ENCODE peak calls at places on chromosomes 16 and 17, in four cellular contexts. One of them, this sample, is unnamed.
A peak's percentile ranks its signal among the peaks of the same experiment; 100 is the strongest.

GRCh38 chr17:81734405-81735055 is 22.4 kb downstream of the SLC25A10 start:
- DNase-seq in left ventricle myocardium inferior: no peak
- DNase-seq in bronchial epithelial cell: no peak
- DNase-seq in fibroblast of villous mesenchyme: no peak
- DNase-seq in this sample: peak; percentile 65

GRCh38 chr17:64240261-64240740 is 22.8 kb downstream of the TEX2 start:
- DNase-seq in fibroblast of villous mesenchyme: no peak
- DNase-seq in left ventricle myocardium inferior: no peak
- DNase-seq in bronchial epithelial cell: no peak
- DNase-seq in this sample: no peak

GRCh38 chr17:81511550-81511799 is 1.1 kb downstream of the ACTG1 start:
- DNase-seq in fibroblast of villous mesenchyme: no peak
- DNase-seq in bronchial epithelial cell: no peak
- DNase-seq in left ventricle myocardium inferior: no peak
- DNase-seq in this sample: no peak

GRCh38 chr17:69761767-69762321 is 313.2 kb upstream of the KCNJ16 start:
- DNase-seq in bronchial epithelial cell: peak; percentile 99
- DNase-seq in left ventricle myocardium inferior: no peak
- DNase-seq in fibroblast of villous mesenchyme: peak; percentile 93
- DNase-seq in this sample: no peak

GRCh38 chr16:8063151-8063550 is 527.2 kb downstream of the TMEM114 start:
- DNase-seq in left ventricle myocardium inferior: no peak
- DNase-seq in fibroblast of villous mesenchyme: no peak
- DNase-seq in bronchial epithelial cell: no peak
- DNase-seq in this sample: no peak

GRCh38 chr17:6555331-6556120 is 829 bp downstream of the PITPNM3 start:
- DNase-seq in bronchial epithelial cell: peak; percentile 73
- DNase-seq in fibroblast of villous mesenchyme: no peak
- DNase-seq in left ventricle myocardium inferior: no peak
- DNase-seq in this sample: no peak

GRCh38 chr17:66678827-66679226 is 156.1 kb upstream of the CACNG5 start:
- DNase-seq in left ventricle myocardium inferior: no peak
- DNase-seq in fibroblast of villous mesenchyme: no peak
- DNase-seq in bronchial epithelial cell: no peak
- DNase-seq in this sample: no peak

GRCh38 chr16:6897910-6898475 is 434.7 kb upstream of the RBFOX1 start:
- DNase-seq in fibroblast of villous mesenchyme: no peak
- DNase-seq in bronchial epithelial cell: no peak
- DNase-seq in left ventricle myocardium inferior: no peak
- DNase-seq in this sample: no peak

GRCh38 chr17:6677158-6677831 is 25.7 kb downstream of the C17orf100 start:
- DNase-seq in bronchial epithelial cell: no peak
- DNase-seq in fibroblast of villous mesenchyme: peak; percentile 39
- DNase-seq in left ventricle myocardium inferior: no peak
- DNase-seq in this sample: no peak

GRCh38 chr16:10995555-10995954 is 51.2 kb downstream of the CLEC16A start:
- DNase-seq in fibroblast of villous mesenchyme: no peak
- DNase-seq in bronchial epithelial cell: peak; percentile 69
- DNase-seq in left ventricle myocardium inferior: no peak
- DNase-seq in this sample: no peak

GRCh38 chr16:21277045-21277926 is 804 bp downstream of the CRYM start:
- DNase-seq in fibroblast of villous mesenchyme: no peak
- DNase-seq in bronchial epithelial cell: no peak
- DNase-seq in left ventricle myocardium inferior: peak; percentile 25
- DNase-seq in this sample: no peak

GRCh38 chr16:4200781-4201137 is 41.1 kb downstream of the SRL start:
- DNase-seq in left ventricle myocardium inferior: no peak
- DNase-seq in bronchial epithelial cell: peak; percentile 4
- DNase-seq in fibroblast of villous mesenchyme: peak; percentile 17
- DNase-seq in this sample: no peak

GRCh38 chr16:19094542-19095365 is 19.0 kb upstream of the ITPRIPL2 start:
- DNase-seq in left ventricle myocardium inferior: no peak
- DNase-seq in fibroblast of villous mesenchyme: peak; percentile 40
- DNase-seq in bronchial epithelial cell: peak; percentile 21
- DNase-seq in this sample: no peak

GRCh38 chr16:19165101-19165500 is 2.9 kb upstream of the SYT17 start:
- DNase-seq in fibroblast of villous mesenchyme: no peak
- DNase-seq in bronchial epithelial cell: no peak
- DNase-seq in left ventricle myocardium inferior: no peak
- DNase-seq in this sample: no peak

GRCh38 chr17:38559025-38559879 is 46.5 kb downstream of the SRCIN1 start:
- DNase-seq in fibroblast of villous mesenchyme: peak; percentile 67
- DNase-seq in left ventricle myocardium inferior: peak; percentile 76
- DNase-seq in bronchial epithelial cell: peak; percentile 89
- DNase-seq in this sample: peak; percentile 92

GRCh38 chr17:51203838-51204237 is 37.6 kb downstream of the NME2 start:
- DNase-seq in left ventricle myocardium inferior: no peak
- DNase-seq in fibroblast of villous mesenchyme: no peak
- DNase-seq in bronchial epithelial cell: no peak
- DNase-seq in this sample: no peak

GRCh38 chr16:19213885-19214284 is 45.8 kb downstream of the SYT17 start:
- DNase-seq in left ventricle myocardium inferior: no peak
- DNase-seq in fibroblast of villous mesenchyme: no peak
- DNase-seq in bronchial epithelial cell: no peak
- DNase-seq in this sample: no peak

GRCh38 chr17:83058478-83059167 is 20.8 kb upstream of the METRNL start:
- DNase-seq in left ventricle myocardium inferior: no peak
- DNase-seq in fibroblast of villous mesenchyme: no peak
- DNase-seq in bronchial epithelial cell: no peak
- DNase-seq in this sample: peak; percentile 46

GRCh38 chr17:13074026-13074425 is 56.2 kb upstream of the ELAC2 start:
- DNase-seq in fibroblast of villous mesenchyme: no peak
- DNase-seq in left ventricle myocardium inferior: no peak
- DNase-seq in bronchial epithelial cell: peak; percentile 31
- DNase-seq in this sample: no peak

GRCh38 chr17:43936434-43936833 is 5.8 kb downstream of the PPY start:
- DNase-seq in left ventricle myocardium inferior: no peak
- DNase-seq in bronchial epithelial cell: peak; percentile 67
- DNase-seq in fibroblast of villous mesenchyme: no peak
- DNase-seq in this sample: no peak

GRCh38 chr16:71387045-71387871 is 28.7 kb downstream of the CALB2 start:
- DNase-seq in fibroblast of villous mesenchyme: no peak
- DNase-seq in bronchial epithelial cell: no peak
- DNase-seq in left ventricle myocardium inferior: no peak
- DNase-seq in this sample: no peak

GRCh38 chr17:66123163-66123562 is 68.8 kb downstream of the CEP112 start:
- DNase-seq in fibroblast of villous mesenchyme: peak; percentile 14
- DNase-seq in bronchial epithelial cell: peak; percentile 20
- DNase-seq in left ventricle myocardium inferior: no peak
- DNase-seq in this sample: no peak

GRCh38 chr16:51245306-51245705 is 94.2 kb upstream of the SALL1 start:
- DNase-seq in left ventricle myocardium inferior: no peak
- DNase-seq in fibroblast of villous mesenchyme: peak; percentile 4
- DNase-seq in bronchial epithelial cell: no peak
- DNase-seq in this sample: no peak

GRCh38 chr17:40218740-40219072 is 398 bp upstream of the WIPF2 start:
- DNase-seq in left ventricle myocardium inferior: peak; percentile 35
- DNase-seq in fibroblast of villous mesenchyme: peak; percentile 81
- DNase-seq in bronchial epithelial cell: peak; percentile 44
- DNase-seq in this sample: peak; percentile 89

GRCh38 chr16:80197790-80198201 is 343.0 kb upstream of the DYNLRB2 start:
- DNase-seq in left ventricle myocardium inferior: no peak
- DNase-seq in fibroblast of villous mesenchyme: peak; percentile 76
- DNase-seq in bronchial epithelial cell: peak; percentile 98
- DNase-seq in this sample: no peak

GRCh38 chr17:73956595-73957465 is 246.6 kb upstream of the RPL38 start:
- DNase-seq in bronchial epithelial cell: peak; percentile 17
- DNase-seq in left ventricle myocardium inferior: peak; percentile 27
- DNase-seq in fibroblast of villous mesenchyme: peak; percentile 10
- DNase-seq in this sample: no peak

GRCh38 chr17:31596382-31597323 is 205.2 kb downstream of the RAB11FIP4 start:
- DNase-seq in bronchial epithelial cell: peak; percentile 95
- DNase-seq in fibroblast of villous mesenchyme: peak; percentile 95
- DNase-seq in left ventricle myocardium inferior: peak; percentile 76
- DNase-seq in this sample: peak; percentile 91

GRCh38 chr17:71855000-71855399 is 265.8 kb upstream of the SOX9 start:
- DNase-seq in bronchial epithelial cell: no peak
- DNase-seq in fibroblast of villous mesenchyme: no peak
- DNase-seq in left ventricle myocardium inferior: no peak
- DNase-seq in this sample: no peak

GRCh38 chr16:7548796-7549318 is 216.2 kb downstream of the RBFOX1 start:
- DNase-seq in fibroblast of villous mesenchyme: no peak
- DNase-seq in left ventricle myocardium inferior: no peak
- DNase-seq in bronchial epithelial cell: no peak
- DNase-seq in this sample: no peak

GRCh38 chr17:51764387-51764971 is 394.0 kb downstream of the CA10 start:
- DNase-seq in fibroblast of villous mesenchyme: peak; percentile 46
- DNase-seq in left ventricle myocardium inferior: no peak
- DNase-seq in bronchial epithelial cell: peak; percentile 68
- DNase-seq in this sample: peak; percentile 57

GRCh38 chr16:7628981-7629380 is 296.3 kb downstream of the RBFOX1 start:
- DNase-seq in fibroblast of villous mesenchyme: no peak
- DNase-seq in bronchial epithelial cell: no peak
- DNase-seq in left ventricle myocardium inferior: no peak
- DNase-seq in this sample: no peak

GRCh38 chr17:77736721-77737120 is 221.8 kb upstream of the TNRC6C start:
- DNase-seq in left ventricle myocardium inferior: no peak
- DNase-seq in fibroblast of villous mesenchyme: no peak
- DNase-seq in bronchial epithelial cell: no peak
- DNase-seq in this sample: no peak

GRCh38 chr17:4785311-4786110 is 653 bp downstream of the VMO1 start:
- DNase-seq in bronchial epithelial cell: no peak
- DNase-seq in fibroblast of villous mesenchyme: no peak
- DNase-seq in left ventricle myocardium inferior: no peak
- DNase-seq in this sample: no peak
- H3K4me3 ChIP-seq in bronchial epithelial cell: no peak overlapping the region
- H3K4me3 ChIP-seq in fibroblast of villous mesenchyme: peak overlapping the region; percentile 25
- H3K4me3 ChIP-seq in left ventricle myocardium inferior: peak overlapping the region; percentile 57
- H3K4me3 ChIP-seq in this sample: peak overlapping the region; percentile 44

GRCh38 chr16:1089439-1089821 is 6.6 kb downstream of the C1QTNF8 start:
- DNase-seq in fibroblast of villous mesenchyme: no peak
- DNase-seq in bronchial epithelial cell: no peak
- DNase-seq in left ventricle myocardium inferior: peak; percentile 59
- DNase-seq in this sample: no peak
- H3K4me3 ChIP-seq in fibroblast of villous mesenchyme: no peak overlapping the region
- H3K4me3 ChIP-seq in bronchial epithelial cell: no peak overlapping the region
- H3K4me3 ChIP-seq in left ventricle myocardium inferior: peak overlapping the region; percentile 64
- H3K4me3 ChIP-seq in this sample: peak overlapping the region; percentile 13

GRCh38 chr17:48011405-48012150 is 26.0 kb downstream of the COPZ2 start:
- DNase-seq in fibroblast of villous mesenchyme: no peak
- DNase-seq in bronchial epithelial cell: peak; percentile 29
- DNase-seq in left ventricle myocardium inferior: no peak
- DNase-seq in this sample: no peak
- H3K4me3 ChIP-seq in fibroblast of villous mesenchyme: peak overlapping the region; percentile 50
- H3K4me3 ChIP-seq in bronchial epithelial cell: peak overlapping the region; percentile 21
- H3K4me3 ChIP-seq in left ventricle myocardium inferior: peak overlapping the region; percentile 58
- H3K4me3 ChIP-seq in this sample: peak overlapping the region; percentile 39

GRCh38 chr16:66408181-66409048 is 18.7 kb upstream of the BEAN1 start:
- DNase-seq in fibroblast of villous mesenchyme: peak; percentile 89
- DNase-seq in bronchial epithelial cell: peak; percentile 98
- DNase-seq in left ventricle myocardium inferior: peak; percentile 42
- DNase-seq in this sample: no peak
- H3K4me3 ChIP-seq in fibroblast of villous mesenchyme: peak overlapping the region; percentile 29
- H3K4me3 ChIP-seq in bronchial epithelial cell: peak overlapping the region; percentile 2
- H3K4me3 ChIP-seq in left ventricle myocardium inferior: peak overlapping the region; percentile 10
- H3K4me3 ChIP-seq in this sample: no peak overlapping the region

This sample was measured in sigmoid colon.